ENCODE peak calls at places on chromosomes 3 and 15, in four cellular contexts. Q, J, N and B are unnamed samples.

GRCh38 chr3:30004481-30004880 is 601.9 kb upstream of the TGFBR2 start:
- DNase-seq in Q (no peak), J (no peak), N (no peak), B (no peak)

GRCh38 chr15:38297623-38298388 is 45.2 kb downstream of the SPRED1 start:
- DNase-seq in Q (no peak), J (peak; percentile 34), N (no peak), B (peak; percentile 14)

GRCh38 chr3:150172356-150172755 is 201.7 kb upstream of the PFN2 start:
- DNase-seq in Q (no peak), J (peak; percentile 36), N (no peak), B (no peak)

GRCh38 chr15:69304176-69304533 is 5.4 kb downstream of the PAQR5 start:
- DNase-seq in Q (peak; percentile 82), J (peak; percentile 90), N (no peak), B (peak; percentile 23)

GRCh38 chr3:169846458-169847193 is 23.1 kb downstream of the LRRC31 start:
- DNase-seq in Q (peak; percentile 83), J (peak; percentile 95), N (no peak), B (peak; percentile 84)

GRCh38 chr15:70670680-70671079 is 92.7 kb downstream of the UACA start:
- DNase-seq in Q (no peak), J (no peak), N (no peak), B (no peak)

GRCh38 chr3:143901105-143901504 is 52.8 kb upstream of the SLC9A9 start:
- DNase-seq in Q (peak; percentile 69), J (peak; percentile 34), N (no peak), B (peak; percentile 44)

GRCh38 chr3:36944012-36944640 is 728 bp downstream of the TRANK1 start:
- DNase-seq in Q (no peak), J (peak; percentile 52), N (no peak), B (peak; percentile 81)

GRCh38 chr3:187209501-187209900 is 12.2 kb downstream of the RTP1 start:
- DNase-seq in Q (no peak), J (no peak), N (no peak), B (no peak)

GRCh38 chr3:73437828-73438227 is 186.9 kb downstream of the PDZRN3 start:
- DNase-seq in Q (no peak), J (no peak), N (no peak), B (no peak)

GRCh38 chr3:126130081-126130855 is 46.3 kb upstream of the SLC41A3 start:
- DNase-seq in Q (no peak), J (no peak), N (no peak), B (no peak)

GRCh38 chr3:49248828-49249227 is 28.2 kb downstream of the C3orf62 start:
- DNase-seq in Q (peak; percentile 25), J (peak; percentile 15), N (no peak), B (no peak)

GRCh38 chr15:67771201-67771600 is 54.1 kb upstream of the SKOR1 start:
- DNase-seq in Q (no peak), J (no peak), N (no peak), B (peak; percentile 36)

GRCh38 chr3:138471481-138471880 is 37.1 kb downstream of the ESYT3 start:
- DNase-seq in Q (no peak), J (no peak), N (no peak), B (no peak)

GRCh38 chr3:52339612-52340011 is 23.5 kb downstream of the DNAH1 start:
- DNase-seq in Q (peak; percentile 68), J (peak; percentile 72), N (peak; percentile 11), B (peak; percentile 84)